ENCODE peak calls at places on chromosome 20, in seven cellular contexts. E, I, F, Q, G, K and Y are unnamed samples.

GRCh38 chr20:3871549-3872265 is 17.5 kb upstream of the PANK2 start:
- DNase-seq in F (no peak), K (peak; percentile 38), E (no peak), G (peak; percentile 36), Q (no peak), I (no peak), Y (no peak)

GRCh38 chr20:49207071-49207470 is 12.1 kb upstream of the DDX27 start:
- DNase-seq in I (no peak), E (no peak), F (no peak), Q (no peak), G (no peak), K (no peak), Y (no peak)

GRCh38 chr20:50311308-50312001 is 120.8 kb downstream of the CEBPB start:
- DNase-seq in F (no peak), I (no peak), K (no peak), E (peak; percentile 63), Q (no peak), G (no peak), Y (peak; percentile 51)

GRCh38 chr20:48617481-48617880 is 210.3 kb downstream of the PREX1 start:
- DNase-seq in G (no peak), I (no peak), F (no peak), E (no peak), K (no peak), Q (no peak), Y (no peak)

GRCh38 chr20:37681384-37681977 is 12.3 kb upstream of the CTNNBL1 start:
- DNase-seq in E (no peak), F (no peak), I (no peak), G (no peak), Q (no peak), K (no peak), Y (no peak)

GRCh38 chr20:4083103-4083864 is 67.9 kb upstream of the RNF24 start:
- DNase-seq in G (no peak), F (peak; percentile 69), E (no peak), K (no peak), Q (no peak), I (no peak), Y (peak; percentile 79)

GRCh38 chr20:41830702-41831101 is 212.5 kb upstream of the CHD6 start:
- DNase-seq in F (no peak), G (no peak), E (no peak), K (no peak), I (no peak), Q (no peak), Y (no peak)

GRCh38 chr20:36836591-36837329 is 39.2 kb upstream of the TLDC2 start:
- DNase-seq in K (peak; percentile 45), Q (no peak), G (peak; percentile 69), I (no peak), E (no peak), F (peak; percentile 34), Y (peak; percentile 67)

GRCh38 chr20:10550204-10551118 is 115.4 kb downstream of the SLX4IP start:
- DNase-seq in G (no peak), E (no peak), F (no peak), Q (no peak), I (no peak), K (no peak), Y (no peak)

GRCh38 chr20:49281059-49281912 is 3.4 kb upstream of the ZNFX1 start:
- DNase-seq in E (peak; percentile 39), I (no peak), Q (no peak), G (no peak), F (peak; percentile 32), K (peak; percentile 24), Y (no peak)

GRCh38 chr20:7924692-7925091 is 15.6 kb downstream of the HAO1 start:
- DNase-seq in G (no peak), F (peak; percentile 64), I (no peak), K (no peak), E (peak; percentile 95), Q (no peak), Y (no peak)

GRCh38 chr20:61048292-61048691 is 203.8 kb upstream of the CDH4 start:
- DNase-seq in I (no peak), E (no peak), Q (no peak), F (no peak), K (no peak), G (no peak), Y (no peak)

GRCh38 chr20:50595433-50595895 is 85.3 kb downstream of the PTPN1 start:
- DNase-seq in K (no peak), I (no peak), F (no peak), G (no peak), Q (no peak), E (no peak), Y (no peak)

GRCh38 chr20:5463007-5463686 is 146.4 kb upstream of the PROKR2 start:
- DNase-seq in G (no peak), F (no peak), E (no peak), K (no peak), Q (no peak), I (no peak), Y (no peak)

GRCh38 chr20:39269031-39269461 is 306.9 kb downstream of the DHX35 start:
- DNase-seq in F (no peak), Q (peak; percentile 51), E (no peak), G (peak; percentile 51), K (peak; percentile 37), I (no peak), Y (peak; percentile 70)

GRCh38 chr20:46683939-46684750 is 5.1 kb downstream of the TP53RK start:
- DNase-seq in I (no peak), G (no peak), Q (peak; percentile 33), E (peak; percentile 52), K (peak; percentile 72), F (no peak), Y (peak; percentile 72)

GRCh38 chr20:31698803-31699718 is 23.6 kb downstream of the BCL2L1 start:
- DNase-seq in E (peak; percentile 98), I (no peak), K (peak; percentile 58), G (peak; percentile 63), Q (no peak), F (peak; percentile 71), Y (peak; percentile 86)

GRCh38 chr20:39800548-39800947 is 838.4 kb downstream of the DHX35 start:
- DNase-seq in Q (peak; percentile 56), F (no peak), I (no peak), K (no peak), G (no peak), E (peak; percentile 93), Y (peak; percentile 69)

GRCh38 chr20:4962257-4962855 is 39.0 kb downstream of the SLC23A2 start:
- DNase-seq in I (no peak), K (no peak), F (no peak), E (no peak), G (no peak), Q (no peak), Y (no peak)

GRCh38 chr20:41358717-41359116 is 7.9 kb downstream of the EMILIN3 start:
- DNase-seq in G (no peak), E (no peak), I (no peak), F (no peak), K (no peak), Q (no peak), Y (no peak)

GRCh38 chr20:51563597-51564332 is 21.2 kb upstream of the NFATC2 start:
- DNase-seq in K (peak; percentile 63), I (no peak), Q (peak; percentile 67), E (peak; percentile 87), F (peak; percentile 82), G (peak; percentile 81), Y (peak; percentile 86)

GRCh38 chr20:61742097-61742805 is 323.4 kb downstream of the TAF4 start:
- DNase-seq in E (no peak), G (no peak), F (no peak), I (no peak), K (no peak), Q (no peak), Y (no peak)

GRCh38 chr20:33863440-33864323 is 52.5 kb downstream of the CHMP4B start:
- DNase-seq in F (no peak), Q (no peak), I (no peak), G (no peak), K (no peak), E (no peak), Y (no peak)

DNA sequence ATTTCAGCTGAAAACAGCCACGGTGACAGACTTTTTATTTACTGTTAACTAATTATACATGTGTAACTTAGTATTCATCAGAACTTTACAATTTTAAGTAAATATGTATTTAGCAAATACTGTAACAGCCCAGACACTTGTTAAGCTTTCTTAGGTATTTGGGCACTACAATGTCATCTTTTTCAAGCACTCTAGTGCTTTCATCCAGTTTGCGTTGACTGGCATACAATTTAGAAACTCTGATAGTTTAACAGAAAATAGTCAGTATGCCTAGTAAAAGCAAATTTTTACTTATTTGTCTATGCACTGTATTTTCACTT is 10.6 kb downstream of the RBM39 start:
- DNase-seq in Q (no peak), E (no peak), K (no peak), F (no peak), G (no peak), I (no peak), Y (no peak)
- H3K4me1 ChIP-seq in Q (peaks cover 82% of the 10 kb centered on the region), E (peaks cover 10% of the 10 kb centered on the region), K (peaks cover 22% of the 10 kb centered on the region), F (no peaks in the 10 kb centered on the region), G (peaks cover 53% of the 10 kb centered on the region), I (peaks cover 81% of the 10 kb centered on the region), Y (no peaks in the 10 kb centered on the region)

DNA sequence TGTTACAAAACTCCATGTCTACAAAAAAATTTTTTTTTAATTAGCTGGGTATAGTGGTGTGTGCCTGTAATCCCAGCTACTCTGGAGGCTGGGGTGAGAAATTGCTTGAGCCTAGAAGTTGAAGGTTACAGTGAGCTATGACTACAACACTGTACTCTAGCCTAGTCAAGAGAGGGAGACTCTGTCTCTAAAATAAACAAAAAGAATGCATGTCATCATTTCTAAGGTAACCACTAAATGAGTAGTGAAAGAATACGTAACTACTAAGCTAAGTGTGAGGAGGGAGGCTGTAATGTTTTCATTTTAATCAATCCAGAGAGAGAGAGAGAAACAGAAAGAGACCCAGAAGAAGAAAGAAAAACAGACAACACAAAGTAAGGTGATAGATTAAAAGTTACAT is 9.9 kb downstream of the SYCP2 start:
- DNase-seq in Q (no peak), E (no peak), I (no peak), F (no peak), K (no peak), G (no peak), Y (no peak)
- H3K4me1 ChIP-seq in Q (no peaks in the 10 kb centered on the region), E (no peaks in the 10 kb centered on the region), I (peaks cover 5% of the 10 kb centered on the region), F (peaks cover 14% of the 10 kb centered on the region), K (peaks cover 37% of the 10 kb centered on the region), G (peaks cover 12% of the 10 kb centered on the region), Y (peaks cover 4% of the 10 kb centered on the region)

DNA sequence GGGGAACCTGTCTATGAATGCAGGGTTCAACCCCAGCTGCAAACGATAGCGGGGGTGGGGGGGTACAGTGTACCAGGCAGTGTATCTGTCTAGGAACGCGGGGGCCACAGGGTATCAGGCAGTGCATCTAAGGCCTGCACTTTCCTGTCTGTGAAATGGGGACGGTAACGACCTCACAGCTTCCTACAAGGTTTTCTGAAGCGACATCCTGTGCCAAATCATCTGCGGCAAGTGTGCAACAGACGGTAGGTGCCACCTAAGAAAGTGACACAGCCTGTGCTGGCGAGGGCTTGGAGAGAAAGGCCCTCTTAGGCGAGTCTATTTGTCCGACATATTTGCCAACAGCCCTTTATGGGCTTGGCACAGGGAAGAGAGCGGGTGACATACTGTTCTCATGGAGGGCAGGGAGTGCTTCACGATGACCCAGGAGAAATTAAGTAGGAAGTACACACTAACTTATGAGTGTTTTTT is 3.8 kb downstream of the DIDO1 start:
- DNase-seq in I (no peak), E (no peak), Q (no peak), K (no peak), F (no peak), G (no peak), Y (no peak)
- H3K4me1 ChIP-seq in I (peaks cover 90% of the 10 kb centered on the region), E (peaks cover 43% of the 10 kb centered on the region), Q (peaks cover 97% of the 10 kb centered on the region), K (peaks cover 35% of the 10 kb centered on the region), F (peaks cover 43% of the 10 kb centered on the region), G (peaks cover 61% of the 10 kb centered on the region), Y (peaks cover 88% of the 10 kb centered on the region)

DNA sequence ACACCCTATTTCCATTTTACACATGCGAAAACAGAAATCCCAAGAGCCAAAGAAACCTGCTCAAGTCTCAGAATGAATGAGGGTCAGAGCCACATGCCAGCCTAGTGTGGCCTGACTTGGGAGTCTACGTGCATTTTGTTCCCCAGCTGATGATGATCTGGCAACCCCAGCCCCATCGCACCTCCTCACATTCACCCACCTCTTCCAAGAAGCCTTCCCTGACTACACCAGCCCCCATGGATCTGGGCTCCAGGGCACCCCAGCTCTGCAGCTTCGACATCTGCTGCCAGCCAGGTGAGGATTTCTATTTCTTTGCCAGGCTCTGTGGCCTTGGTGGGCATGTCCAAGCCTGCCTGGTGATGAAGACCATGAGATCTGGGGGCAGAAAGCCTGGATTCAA is 41.0 kb downstream of the ANGPT4 start:
- DNase-seq in K (no peak), I (no peak), Q (no peak), F (no peak), G (no peak), E (no peak), Y (no peak)
- H3K4me1 ChIP-seq in K (peaks cover 11% of the 10 kb centered on the region), I (peaks cover 5% of the 10 kb centered on the region), Q (no peaks in the 10 kb centered on the region), F (no peaks in the 10 kb centered on the region), G (no peaks in the 10 kb centered on the region), E (no peaks in the 10 kb centered on the region), Y (no peaks in the 10 kb centered on the region)